ENCODE peak calls at places on chromosomes 1 and 21, in nine cellular contexts. K is AG09319, R is esophagus squamous epithelium, W is psoas muscle, N is tibial nerve, P is colonic mucosa, E is tibial artery, I is activated B cell treated with CpG ODN at 0.5 μM for 24 hours, J is HL-60. F is an unnamed sample.
A peak's percentile ranks its signal among the peaks of the same experiment; 100 is the strongest.

GRCh38 chr1:31587720-31588423 is 11.6 kb downstream of the TINAGL1 start:
- DNase-seq in K (no peak), R (no peak), W (peak; percentile 80), N (no peak), P (peak; percentile 87), E (peak; percentile 69), I (peak; percentile 46), J (peak; percentile 40), F (no peak)

GRCh38 chr1:231626951-231627614 is 493 bp downstream of the DISC1 start:
- DNase-seq in K (no peak), R (no peak), W (peak; percentile 86), N (peak; percentile 44), P (peak; percentile 79), E (peak; percentile 66), I (peak; percentile 46), J (peak; percentile 86), F (peak; percentile 23)

GRCh38 chr1:184465489-184466146 is 78.8 kb downstream of the C1orf21 start:
- DNase-seq in K (no peak), R (no peak), W (no peak), N (no peak), P (no peak), E (no peak), I (no peak), J (no peak), F (no peak)

GRCh38 chr1:57512386-57512785 is 88.5 kb upstream of the DAB1 start:
- DNase-seq in K (no peak), R (no peak), W (no peak), N (no peak), P (no peak), E (no peak), I (no peak), J (no peak), F (no peak)

GRCh38 chr1:10630661-10631120 is 155.9 kb downstream of the PEX14 start:
- DNase-seq in K (no peak), R (no peak), W (peak; percentile 36), N (no peak), P (no peak), E (no peak), I (no peak), J (no peak), F (no peak)

GRCh38 chr1:118963456-118964430 is 24.4 kb downstream of the TBX15 start:
- DNase-seq in K (peak; percentile 79), R (no peak), W (peak; percentile 67), N (no peak), P (no peak), E (peak; percentile 70), I (no peak), J (no peak), F (no peak)

GRCh38 chr1:182181167-182181572 is 119.7 kb upstream of the ZNF648 start:
- DNase-seq in K (no peak), R (no peak), W (no peak), N (no peak), P (peak; percentile 56), E (no peak), I (no peak), J (no peak), F (no peak)

GRCh38 chr1:6360517-6360916 is 33.0 kb downstream of the ACOT7 start:
- DNase-seq in K (no peak), R (no peak), W (no peak), N (no peak), P (peak; percentile 69), E (no peak), I (no peak), J (peak; percentile 16), F (no peak)

GRCh38 chr1:200811704-200812103 is 61.1 kb upstream of the GPR25 start:
- DNase-seq in K (no peak), R (no peak), W (no peak), N (no peak), P (no peak), E (no peak), I (no peak), J (peak; percentile 14), F (no peak)

GRCh38 chr1:37306461-37306860 is 167.9 kb upstream of the ZC3H12A start:
- DNase-seq in K (no peak), R (no peak), W (no peak), N (no peak), P (no peak), E (no peak), I (no peak), J (peak; percentile 7), F (no peak)

GRCh38 chr1:72777918-72778317 is 495.6 kb upstream of the NEGR1 start:
- DNase-seq in K (no peak), R (no peak), W (no peak), N (no peak), P (no peak), E (no peak), I (no peak), J (no peak), F (no peak)

GRCh38 chr21:33840771-33841170 is 74.8 kb downstream of the ATP5PO start:
- DNase-seq in K (no peak), R (no peak), W (no peak), N (no peak), P (no peak), E (no peak), I (no peak), J (no peak), F (no peak)

GRCh38 chr1:245085508-245086095 is 69.2 kb upstream of the KIF26B start:
- DNase-seq in K (peak; percentile 77), R (no peak), W (no peak), N (no peak), P (no peak), E (no peak), I (no peak), J (no peak), F (no peak)

GRCh38 chr1:174194451-174194850 is 35.1 kb downstream of the RABGAP1L start:
- DNase-seq in K (no peak), R (no peak), W (no peak), N (no peak), P (no peak), E (no peak), I (no peak), J (no peak), F (no peak)

GRCh38 chr1:206550446-206550845 is 43.1 kb downstream of the RASSF5 start:
- DNase-seq in K (no peak), R (no peak), W (no peak), N (no peak), P (no peak), E (no peak), I (no peak), J (no peak), F (no peak)

GRCh38 chr1:182616130-182617074 is 12.2 kb upstream of the RGS16 start:
- DNase-seq in K (no peak), R (no peak), W (peak; percentile 86), N (peak; percentile 44), P (peak; percentile 64), E (peak; percentile 84), I (no peak), J (peak; percentile 45), F (no peak)

GRCh38 chr1:22717038-22717758 is 6.6 kb downstream of the EPHB2 start:
- DNase-seq in K (no peak), R (no peak), W (no peak), N (no peak), P (peak; percentile 87), E (no peak), I (no peak), J (no peak), F (no peak)

GRCh38 chr1:209431813-209432442 is 151.6 kb upstream of the CAMK1G start:
- DNase-seq in K (no peak), R (no peak), W (no peak), N (no peak), P (no peak), E (no peak), I (no peak), J (no peak), F (no peak)

GRCh38 chr1:6922096-6922931 is 137.1 kb downstream of the CAMTA1 start:
- DNase-seq in K (peak; percentile 89), R (no peak), W (no peak), N (no peak), P (peak; percentile 32), E (peak; percentile 68), I (no peak), J (no peak), F (no peak)

GRCh38 chr1:31795801-31796621 is 19.8 kb downstream of the SPOCD1 start:
- DNase-seq in K (no peak), R (no peak), W (peak; percentile 44), N (no peak), P (no peak), E (peak; percentile 23), I (peak; percentile 9), J (no peak), F (no peak)

GRCh38 chr1:154199563-154199879 is 6.6 kb downstream of the CFAP141 start:
- DNase-seq in K (no peak), R (no peak), W (no peak), N (no peak), P (no peak), E (no peak), I (no peak), J (no peak), F (no peak)
- TF ChIP-seq CTCF in K (peak; percentile 15), R (no peak), W (no peak), N (no peak), P (no peak), E (no peak), I (no peak), J (no peak), F (no peak)

GRCh38 chr1:2523191-2523890 is 3.1 kb downstream of the PANK4 start:
- DNase-seq in K (no peak), R (no peak), W (peak; percentile 80), N (no peak), P (no peak), E (no peak), I (no peak), J (no peak), F (no peak)
- TF ChIP-seq CTCF in K (no peak), R (no peak), W (no peak), N (no peak), P (no peak), E (no peak), I (no peak), J (no peak), F (no peak)

GRCh38 chr1:203835476-203835875 is 25.9 kb upstream of the SNRPE start:
- DNase-seq in K (no peak), R (no peak), W (no peak), N (no peak), P (no peak), E (no peak), I (no peak), J (no peak), F (no peak)
- TF ChIP-seq CTCF in K (no peak), R (no peak), W (no peak), N (no peak), P (no peak), E (no peak), I (no peak), J (no peak), F (no peak)

GRCh38 chr1:157960773-157961172 is 32.7 kb upstream of the KIRREL1 start:
- DNase-seq in K (no peak), R (no peak), W (no peak), N (no peak), P (no peak), E (no peak), I (no peak), J (no peak), F (no peak)
- TF ChIP-seq CTCF in K (no peak), R (no peak), W (no peak), N (no peak), P (no peak), E (no peak), I (no peak), J (no peak), F (no peak)